ENCODE peak calls at places on chromosomes 12 and 14, in eight cellular contexts. One of them, this sample, is unnamed.

GRCh38 chr12:98182791-98183190 is 332.6 kb upstream of the TMPO start:
- DNase-seq in WERI-Rb-1: no peak
- DNase-seq in ascending aorta: no peak
- DNase-seq in mesothelial cell of epicardium: no peak
- DNase-seq in amygdala: no peak
- DNase-seq in NCI-H345: peak
- DNase-seq in GM13976: no peak
- DNase-seq in GM13977: no peak
- DNase-seq in this sample: no peak

GRCh38 chr12:116661341-116661740 is 76.5 kb downstream of the SPRING1 start:
- DNase-seq in GM13977: no peak
- DNase-seq in amygdala: no peak
- DNase-seq in NCI-H345: no peak
- DNase-seq in GM13976: no peak
- DNase-seq in mesothelial cell of epicardium: no peak
- DNase-seq in WERI-Rb-1: no peak
- DNase-seq in ascending aorta: no peak
- DNase-seq in this sample: no peak

GRCh38 chr14:100271247-100271939 is 32.4 kb downstream of the YY1 start:
- DNase-seq in GM13977: no peak
- DNase-seq in amygdala: no peak
- DNase-seq in ascending aorta: no peak
- DNase-seq in mesothelial cell of epicardium: no peak
- DNase-seq in GM13976: no peak
- DNase-seq in WERI-Rb-1: no peak
- DNase-seq in NCI-H345: no peak
- DNase-seq in this sample: no peak

GRCh38 chr14:32900602-32901001 is 38.1 kb upstream of the NPAS3 start:
- DNase-seq in amygdala: no peak
- DNase-seq in NCI-H345: no peak
- DNase-seq in WERI-Rb-1: no peak
- DNase-seq in ascending aorta: no peak
- DNase-seq in GM13977: no peak
- DNase-seq in mesothelial cell of epicardium: no peak
- DNase-seq in GM13976: no peak
- DNase-seq in this sample: no peak

GRCh38 chr14:74574092-74574438 is 38.0 kb downstream of the LTBP2 start:
- DNase-seq in NCI-H345: no peak
- DNase-seq in GM13976: no peak
- DNase-seq in mesothelial cell of epicardium: no peak
- DNase-seq in ascending aorta: no peak
- DNase-seq in GM13977: no peak
- DNase-seq in amygdala: no peak
- DNase-seq in WERI-Rb-1: no peak
- DNase-seq in this sample: no peak

GRCh38 chr12:49059385-49060232 is 985 bp downstream of the KMT2D start:
- DNase-seq in mesothelial cell of epicardium: no peak
- DNase-seq in NCI-H345: no peak
- DNase-seq in amygdala: no peak
- DNase-seq in ascending aorta: no peak
- DNase-seq in WERI-Rb-1: peak
- DNase-seq in GM13977: peak
- DNase-seq in GM13976: no peak
- DNase-seq in this sample: no peak

GRCh38 chr14:73166399-73166798 is 30.1 kb downstream of the PSEN1 start:
- DNase-seq in ascending aorta: no peak
- DNase-seq in WERI-Rb-1: no peak
- DNase-seq in GM13977: no peak
- DNase-seq in GM13976: no peak
- DNase-seq in mesothelial cell of epicardium: no peak
- DNase-seq in amygdala: no peak
- DNase-seq in NCI-H345: no peak
- DNase-seq in this sample: no peak

GRCh38 chr12:94309348-94309747 is 150.3 kb downstream of the CEP83 start:
- DNase-seq in GM13976: peak
- DNase-seq in ascending aorta: no peak
- DNase-seq in GM13977: no peak
- DNase-seq in NCI-H345: no peak
- DNase-seq in WERI-Rb-1: no peak
- DNase-seq in amygdala: no peak
- DNase-seq in mesothelial cell of epicardium: no peak
- DNase-seq in this sample: no peak

GRCh38 chr12:110330544-110330943 is 49.5 kb downstream of the ATP2A2 start:
- DNase-seq in GM13977: no peak
- DNase-seq in WERI-Rb-1: no peak
- DNase-seq in NCI-H345: no peak
- DNase-seq in amygdala: no peak
- DNase-seq in ascending aorta: no peak
- DNase-seq in mesothelial cell of epicardium: no peak
- DNase-seq in GM13976: no peak
- DNase-seq in this sample: no peak

GRCh38 chr14:65214741-65215140 is 112.4 kb upstream of the MAX start:
- DNase-seq in NCI-H345: no peak
- DNase-seq in ascending aorta: no peak
- DNase-seq in mesothelial cell of epicardium: no peak
- DNase-seq in GM13976: no peak
- DNase-seq in amygdala: no peak
- DNase-seq in WERI-Rb-1: no peak
- DNase-seq in GM13977: no peak
- DNase-seq in this sample: no peak

GRCh38 chr14:66105819-66106218 is 380.4 kb upstream of the CCDC196 start:
- DNase-seq in WERI-Rb-1: no peak
- DNase-seq in GM13977: no peak
- DNase-seq in ascending aorta: no peak
- DNase-seq in NCI-H345: no peak
- DNase-seq in GM13976: no peak
- DNase-seq in amygdala: no peak
- DNase-seq in mesothelial cell of epicardium: no peak
- DNase-seq in this sample: peak

GRCh38 chr12:80593766-80594165 is 113.7 kb upstream of the MYF6 start:
- DNase-seq in NCI-H345: no peak
- DNase-seq in mesothelial cell of epicardium: no peak
- DNase-seq in ascending aorta: no peak
- DNase-seq in WERI-Rb-1: no peak
- DNase-seq in amygdala: no peak
- DNase-seq in GM13976: no peak
- DNase-seq in GM13977: no peak
- DNase-seq in this sample: no peak

GRCh38 chr12:98869886-98870285 is 224.8 kb downstream of the APAF1 start:
- DNase-seq in mesothelial cell of epicardium: no peak
- DNase-seq in GM13976: no peak
- DNase-seq in NCI-H345: no peak
- DNase-seq in WERI-Rb-1: no peak
- DNase-seq in amygdala: no peak
- DNase-seq in GM13977: no peak
- DNase-seq in ascending aorta: no peak
- DNase-seq in this sample: no peak

GRCh38 chr14:34067587-34067986 is 116.7 kb upstream of the EGLN3 start:
- DNase-seq in WERI-Rb-1: peak
- DNase-seq in GM13977: no peak
- DNase-seq in NCI-H345: no peak
- DNase-seq in GM13976: no peak
- DNase-seq in amygdala: no peak
- DNase-seq in ascending aorta: no peak
- DNase-seq in mesothelial cell of epicardium: no peak
- DNase-seq in this sample: no peak

GRCh38 chr12:26196424-26196722 is 1.0 kb downstream of the SSPN start:
- DNase-seq in WERI-Rb-1: no peak
- DNase-seq in ascending aorta: no peak
- DNase-seq in GM13976: no peak
- DNase-seq in amygdala: no peak
- DNase-seq in mesothelial cell of epicardium: no peak
- DNase-seq in GM13977: no peak
- DNase-seq in NCI-H345: no peak
- DNase-seq in this sample: no peak

GRCh38 chr12:83468988-83469908 is 782.5 kb downstream of the TMTC2 start:
- DNase-seq in amygdala: no peak
- DNase-seq in GM13977: no peak
- DNase-seq in GM13976: no peak
- DNase-seq in mesothelial cell of epicardium: no peak
- DNase-seq in WERI-Rb-1: no peak
- DNase-seq in NCI-H345: no peak
- DNase-seq in ascending aorta: no peak
- DNase-seq in this sample: no peak

GRCh38 chr14:51398898-51399297 is 158.9 kb downstream of the TMX1 start:
- DNase-seq in WERI-Rb-1: no peak
- DNase-seq in amygdala: no peak
- DNase-seq in ascending aorta: no peak
- DNase-seq in GM13976: no peak
- DNase-seq in GM13977: no peak
- DNase-seq in mesothelial cell of epicardium: no peak
- DNase-seq in NCI-H345: no peak
- DNase-seq in this sample: no peak

GRCh38 chr12:125283521-125283920 is 218.3 kb downstream of the AACS start:
- DNase-seq in mesothelial cell of epicardium: no peak
- DNase-seq in amygdala: no peak
- DNase-seq in GM13976: no peak
- DNase-seq in ascending aorta: no peak
- DNase-seq in WERI-Rb-1: no peak
- DNase-seq in GM13977: no peak
- DNase-seq in NCI-H345: no peak
- DNase-seq in this sample: no peak